ENCODE peak calls at places on chromosomes 3 and 15, in eight cellular contexts. One of them, this sample, is unnamed.

GRCh38 chr15:99032935-99033334 is 25.3 kb upstream of the PGPEP1L start:
- DNase-seq in breast epithelium: no peak
- DNase-seq in activated CD8-positive, alpha-beta memory T cell treated with anti-CD3 and anti-CD28 coated beads, Interleukin-2, amount 10 ng/mL, durations not matched to agents 7 days and 5 days: no peak
- DNase-seq in fibroblast of mammary gland: no peak
- DNase-seq in CD8-positive, alpha-beta T cell: no peak
- DNase-seq in NB4: no peak
- DNase-seq in putamen: no peak
- DNase-seq in dorsolateral prefrontal cortex: no peak
- DNase-seq in this sample: no peak

GRCh38 chr15:83843511-83843910 is 189.6 kb downstream of the ADAMTSL3 start:
- DNase-seq in putamen: no peak
- DNase-seq in NB4: no peak
- DNase-seq in breast epithelium: no peak
- DNase-seq in CD8-positive, alpha-beta T cell: no peak
- DNase-seq in activated CD8-positive, alpha-beta memory T cell treated with anti-CD3 and anti-CD28 coated beads, Interleukin-2, amount 10 ng/mL, durations not matched to agents 7 days and 5 days: no peak
- DNase-seq in fibroblast of mammary gland: peak
- DNase-seq in dorsolateral prefrontal cortex: peak
- DNase-seq in this sample: no peak

GRCh38 chr3:87997298-87997697 is 61.5 kb downstream of the CGGBP1 start:
- DNase-seq in activated CD8-positive, alpha-beta memory T cell treated with anti-CD3 and anti-CD28 coated beads, Interleukin-2, amount 10 ng/mL, durations not matched to agents 7 days and 5 days: peak
- DNase-seq in NB4: peak
- DNase-seq in breast epithelium: no peak
- DNase-seq in dorsolateral prefrontal cortex: no peak
- DNase-seq in fibroblast of mammary gland: peak
- DNase-seq in putamen: no peak
- DNase-seq in CD8-positive, alpha-beta T cell: peak
- DNase-seq in this sample: no peak

GRCh38 chr3:136916200-136916599 is 41.6 kb upstream of the IL20RB start:
- DNase-seq in activated CD8-positive, alpha-beta memory T cell treated with anti-CD3 and anti-CD28 coated beads, Interleukin-2, amount 10 ng/mL, durations not matched to agents 7 days and 5 days: no peak
- DNase-seq in breast epithelium: no peak
- DNase-seq in NB4: no peak
- DNase-seq in fibroblast of mammary gland: no peak
- DNase-seq in CD8-positive, alpha-beta T cell: no peak
- DNase-seq in putamen: no peak
- DNase-seq in dorsolateral prefrontal cortex: no peak
- DNase-seq in this sample: no peak

GRCh38 chr3:169664034-169664820 is 715 bp upstream of the MECOM start:
- DNase-seq in NB4: no peak
- DNase-seq in breast epithelium: no peak
- DNase-seq in CD8-positive, alpha-beta T cell: no peak
- DNase-seq in activated CD8-positive, alpha-beta memory T cell treated with anti-CD3 and anti-CD28 coated beads, Interleukin-2, amount 10 ng/mL, durations not matched to agents 7 days and 5 days: no peak
- DNase-seq in fibroblast of mammary gland: no peak
- DNase-seq in putamen: no peak
- DNase-seq in dorsolateral prefrontal cortex: no peak
- DNase-seq in this sample: no peak

GRCh38 chr3:23913182-23913581 is 3.6 kb downstream of the NKIRAS1 start:
- DNase-seq in putamen: no peak
- DNase-seq in dorsolateral prefrontal cortex: no peak
- DNase-seq in NB4: no peak
- DNase-seq in CD8-positive, alpha-beta T cell: no peak
- DNase-seq in activated CD8-positive, alpha-beta memory T cell treated with anti-CD3 and anti-CD28 coated beads, Interleukin-2, amount 10 ng/mL, durations not matched to agents 7 days and 5 days: no peak
- DNase-seq in fibroblast of mammary gland: no peak
- DNase-seq in breast epithelium: no peak
- DNase-seq in this sample: no peak

GRCh38 chr15:55170361-55170760 is 26.4 kb downstream of the RSL24D1 start:
- DNase-seq in NB4: no peak
- DNase-seq in putamen: no peak
- DNase-seq in breast epithelium: no peak
- DNase-seq in CD8-positive, alpha-beta T cell: no peak
- DNase-seq in dorsolateral prefrontal cortex: no peak
- DNase-seq in fibroblast of mammary gland: no peak
- DNase-seq in activated CD8-positive, alpha-beta memory T cell treated with anti-CD3 and anti-CD28 coated beads, Interleukin-2, amount 10 ng/mL, durations not matched to agents 7 days and 5 days: no peak
- DNase-seq in this sample: no peak

GRCh38 chr15:66953523-66954229 is 111.7 kb upstream of the SMAD3 start:
- DNase-seq in putamen: no peak
- DNase-seq in activated CD8-positive, alpha-beta memory T cell treated with anti-CD3 and anti-CD28 coated beads, Interleukin-2, amount 10 ng/mL, durations not matched to agents 7 days and 5 days: no peak
- DNase-seq in breast epithelium: no peak
- DNase-seq in fibroblast of mammary gland: no peak
- DNase-seq in CD8-positive, alpha-beta T cell: no peak
- DNase-seq in NB4: no peak
- DNase-seq in dorsolateral prefrontal cortex: no peak
- DNase-seq in this sample: peak

GRCh38 chr15:38253448-38253847 is 812 bp downstream of the SPRED1 start:
- DNase-seq in fibroblast of mammary gland: peak
- DNase-seq in CD8-positive, alpha-beta T cell: no peak
- DNase-seq in activated CD8-positive, alpha-beta memory T cell treated with anti-CD3 and anti-CD28 coated beads, Interleukin-2, amount 10 ng/mL, durations not matched to agents 7 days and 5 days: no peak
- DNase-seq in NB4: peak
- DNase-seq in putamen: peak
- DNase-seq in breast epithelium: no peak
- DNase-seq in dorsolateral prefrontal cortex: no peak
- DNase-seq in this sample: no peak

GRCh38 chr3:171458056-171458856 is 1.9 kb downstream of the TNIK start:
- DNase-seq in NB4: peak
- DNase-seq in breast epithelium: no peak
- DNase-seq in putamen: peak
- DNase-seq in CD8-positive, alpha-beta T cell: peak
- DNase-seq in activated CD8-positive, alpha-beta memory T cell treated with anti-CD3 and anti-CD28 coated beads, Interleukin-2, amount 10 ng/mL, durations not matched to agents 7 days and 5 days: peak
- DNase-seq in fibroblast of mammary gland: no peak
- DNase-seq in dorsolateral prefrontal cortex: peak
- DNase-seq in this sample: peak

GRCh38 chr3:143775401-143775970 is 72.8 kb downstream of the SLC9A9 start:
- DNase-seq in putamen: peak
- DNase-seq in activated CD8-positive, alpha-beta memory T cell treated with anti-CD3 and anti-CD28 coated beads, Interleukin-2, amount 10 ng/mL, durations not matched to agents 7 days and 5 days: no peak
- DNase-seq in fibroblast of mammary gland: peak
- DNase-seq in breast epithelium: no peak
- DNase-seq in CD8-positive, alpha-beta T cell: no peak
- DNase-seq in dorsolateral prefrontal cortex: no peak
- DNase-seq in NB4: peak
- DNase-seq in this sample: no peak

GRCh38 chr3:11661827-11662226 is 18.1 kb upstream of the VGLL4 start:
- DNase-seq in NB4: no peak
- DNase-seq in putamen: no peak
- DNase-seq in activated CD8-positive, alpha-beta memory T cell treated with anti-CD3 and anti-CD28 coated beads, Interleukin-2, amount 10 ng/mL, durations not matched to agents 7 days and 5 days: no peak
- DNase-seq in fibroblast of mammary gland: peak
- DNase-seq in CD8-positive, alpha-beta T cell: no peak
- DNase-seq in dorsolateral prefrontal cortex: no peak
- DNase-seq in breast epithelium: no peak
- DNase-seq in this sample: no peak

This sample was measured in ascending aorta.